ENCODE peak calls at places on chromosomes 16 and 17, in nine cellular contexts. A is foreskin fibroblast, E is sigmoid colon, N is nephron progenitor cell, H is kidney epithelial cell, S is HFFc6, F is fibroblast of the aortic adventitia, B is astrocyte of the cerebellum, Z is spleen. V is an unnamed sample.

GRCh38 chr16:19874026-19874425 is 10.6 kb downstream of the GPRC5B start:
- DNase-seq in Z (no peak), S (no peak), F (peak), H (no peak), A (no peak), N (no peak), B (no peak), E (no peak), V (no peak)

GRCh38 chr17:79077587-79077986 is 3.0 kb downstream of the ENGASE start:
- DNase-seq in Z (peak), B (no peak), F (no peak), H (no peak), S (no peak), E (peak), A (no peak), N (no peak), V (no peak)

GRCh38 chr17:55282379-55282702 is 17.6 kb downstream of the HLF start:
- DNase-seq in B (no peak), N (no peak), H (no peak), A (no peak), S (no peak), Z (no peak), E (no peak), F (no peak), V (no peak)

GRCh38 chr17:27540300-27541105 is 84.3 kb downstream of the KSR1 start:
- DNase-seq in A (peak), N (no peak), B (peak), F (peak), Z (peak), E (peak), S (peak), H (peak), V (peak)

GRCh38 chr16:56628486-56629035 is 3.0 kb downstream of the MT1E start:
- DNase-seq in S (no peak), Z (no peak), E (no peak), H (no peak), B (no peak), N (no peak), A (no peak), F (no peak), V (no peak)

GRCh38 chr17:75587718-75588545 is at the start of gene MYO15B:
- DNase-seq in E (peak), S (no peak), A (no peak), H (no peak), B (no peak), Z (peak), N (peak), F (no peak), V (no peak)

GRCh38 chr17:66420961-66421371 is 118.6 kb downstream of the PRKCA start:
- DNase-seq in E (no peak), H (no peak), F (peak), N (no peak), Z (no peak), B (no peak), A (peak), S (no peak), V (peak)

GRCh38 chr17:69466451-69466850 is 52.0 kb downstream of the MAP2K6 start:
- DNase-seq in N (no peak), H (no peak), S (no peak), Z (no peak), F (no peak), A (no peak), B (no peak), E (no peak), V (no peak)

GRCh38 chr16:79801550-79802090 is 201.1 kb upstream of the MAF start:
- DNase-seq in N (no peak), E (no peak), A (no peak), H (peak), B (no peak), Z (no peak), F (no peak), S (no peak), V (no peak)

GRCh38 chr17:33972756-33973155 is 282.3 kb upstream of the CCL2 start:
- DNase-seq in S (no peak), B (no peak), E (no peak), N (no peak), H (no peak), A (no peak), F (no peak), Z (no peak), V (no peak)

GRCh38 chr17:72399608-72400487 is 279.0 kb downstream of the SOX9 start:
- DNase-seq in Z (no peak), E (no peak), F (no peak), H (no peak), B (no peak), S (no peak), N (no peak), A (no peak), V (no peak)

GRCh38 chr17:8861482-8862181 is 5.8 kb downstream of the PIK3R6 start:
- DNase-seq in F (no peak), N (no peak), A (no peak), E (no peak), Z (no peak), S (no peak), B (no peak), H (no peak), V (no peak)

GRCh38 chr16:20611350-20611902 is 35.3 kb upstream of the ACSM2B start:
- DNase-seq in N (no peak), B (no peak), Z (no peak), A (no peak), H (no peak), S (no peak), F (no peak), E (peak), V (no peak)

GRCh38 chr17:32777436-32777835 is 99.5 kb downstream of the MYO1D start:
- DNase-seq in S (peak), B (no peak), Z (no peak), A (peak), E (no peak), H (no peak), N (no peak), F (no peak), V (no peak)

GRCh38 chr17:44304651-44305050 is 3.8 kb upstream of the RUNDC3A start:
- DNase-seq in A (peak), F (no peak), N (no peak), B (no peak), Z (no peak), H (no peak), E (no peak), S (no peak), V (no peak)

GRCh38 chr17:66740226-66740625 is 94.7 kb upstream of the CACNG5 start:
- DNase-seq in A (no peak), F (no peak), S (no peak), B (no peak), Z (no peak), H (no peak), N (no peak), E (peak), V (no peak)

GRCh38 chr17:20896153-20896649 is 146.6 kb downstream of the USP22 start:
- DNase-seq in F (peak), E (peak), N (no peak), Z (no peak), S (no peak), H (no peak), B (no peak), A (no peak), V (no peak)

DNA sequence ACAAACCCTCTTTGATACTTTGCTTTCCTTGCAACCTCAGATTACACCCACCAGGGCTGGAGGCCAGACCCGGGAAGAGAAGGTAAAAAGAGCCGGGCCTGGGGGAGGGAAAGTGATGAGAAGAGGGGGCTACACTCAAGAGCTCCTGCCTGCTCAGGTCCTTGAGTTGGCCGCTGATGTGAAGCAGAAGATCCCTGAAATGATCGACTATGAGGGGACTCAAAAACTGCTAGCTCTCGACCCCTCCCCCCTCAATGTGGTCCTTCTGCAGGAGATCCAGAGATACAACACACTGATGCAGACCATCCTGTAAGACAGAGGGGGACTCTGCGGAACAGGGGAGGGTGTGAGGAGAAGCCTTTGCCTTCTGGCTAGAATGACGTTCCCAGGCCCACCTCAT is 2.8 kb upstream of the KDM6B start:
- DNase-seq in F (no peak), A (no peak), S (no peak), H (no peak), N (no peak), Z (peak), E (peak), B (no peak), V (no peak)
- TF ChIP-seq CTCF in F (no peak), A (no peak), S (no peak), H (no peak), N (no peak), Z (no peak), E (no peak), B (no peak), V (no peak)

DNA sequence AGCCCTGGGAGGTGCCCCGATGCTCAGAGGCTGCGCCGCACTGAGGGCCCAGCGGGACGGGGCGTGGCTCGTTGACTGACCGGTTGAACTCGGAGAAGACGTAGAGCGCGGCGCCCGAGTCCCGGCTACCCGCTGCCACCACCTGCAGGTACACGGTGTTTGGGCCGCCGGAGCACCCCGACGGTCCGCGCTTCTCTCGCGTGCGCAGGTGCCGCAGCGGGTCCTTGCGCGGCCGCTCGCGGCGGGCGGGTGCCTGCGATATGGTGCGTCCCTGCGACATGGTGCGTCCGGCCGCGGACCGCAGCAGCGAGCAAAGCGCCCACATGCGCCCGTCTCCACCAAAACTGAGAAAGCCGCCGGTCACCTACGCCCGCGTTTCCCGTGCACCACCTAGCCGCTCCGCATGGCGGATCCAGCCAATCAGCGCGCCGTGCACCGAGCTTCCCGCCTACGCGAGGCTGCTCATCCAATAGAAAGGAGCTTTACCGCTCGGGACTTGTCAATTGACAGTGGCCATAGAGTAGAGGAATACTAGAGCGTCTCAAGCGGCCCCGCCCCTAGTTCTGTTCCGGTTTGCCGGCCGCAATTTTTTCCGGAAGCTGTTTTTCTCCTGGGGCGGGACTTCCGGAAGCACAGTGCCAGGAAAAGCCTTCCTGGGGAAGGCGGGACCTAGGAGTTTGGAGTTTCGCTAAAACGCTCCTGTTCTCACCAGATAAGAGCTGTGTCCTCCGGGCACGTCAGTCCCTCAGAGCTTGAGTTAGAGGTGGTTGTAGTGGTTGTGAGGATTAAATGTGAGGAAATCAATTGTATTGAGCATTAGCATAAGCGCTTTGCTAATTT is at the start of gene ELAC2:
- DNase-seq in H (peak), N (peak), E (peak), S (peak), B (peak), A (peak), F (peak), Z (peak), V (peak)
- TF ChIP-seq CTCF in H (no peak), N (no peak), E (no peak), S (no peak), B (no peak), A (no peak), F (no peak), Z (peak), V (no peak)

GRCh38 chr17:62735027-62735651 is 73.0 kb downstream of the MARCHF10 start:
- DNase-seq in E (no peak), B (no peak), S (no peak), N (no peak), Z (no peak), F (no peak), A (no peak), H (no peak), V (no peak)
- TF ChIP-seq CTCF in E (no peak), B (no peak), S (no peak), N (no peak), Z (no peak), F (no peak), A (no peak), H (no peak), V (no peak)

GRCh38 chr16:28326881-28327610 is 34.7 kb downstream of the SBK1 start:
- DNase-seq in A (peak), N (peak), S (peak), Z (peak), B (no peak), E (peak), H (no peak), F (peak), V (no peak)
- TF ChIP-seq CTCF in A (peak), N (peak), S (peak), Z (peak), B (peak), E (peak), H (peak), F (peak), V (peak)

GRCh38 chr16:49575352-49576172 is 202.0 kb downstream of the C16orf78 start:
- DNase-seq in E (no peak), A (no peak), F (no peak), S (no peak), B (no peak), Z (peak), H (no peak), N (no peak), V (no peak)
- TF ChIP-seq CTCF in E (no peak), A (no peak), F (no peak), S (no peak), B (no peak), Z (no peak), H (no peak), N (no peak), V (no peak)

GRCh38 chr16:89246383-89246902 is 28.9 kb downstream of the ZNF778 start:
- DNase-seq in A (peak), H (no peak), E (no peak), S (no peak), F (no peak), Z (no peak), B (no peak), N (no peak), V (no peak)

GRCh38 chr16:89244754-89245153 is 27.3 kb downstream of the ZNF778 start:
- DNase-seq in Z (no peak), E (no peak), A (no peak), B (no peak), N (no peak), H (no peak), S (no peak), F (no peak), V (no peak)

GRCh38 chr16:89243664-89244063 is 26.2 kb downstream of the ZNF778 start:
- DNase-seq in A (no peak), B (no peak), E (no peak), S (no peak), F (no peak), Z (no peak), H (no peak), N (no peak), V (no peak)

GRCh38 chr16:89248196-89249005 is 30.9 kb downstream of the ZNF778 start:
- DNase-seq in N (no peak), B (no peak), Z (no peak), A (no peak), F (no peak), H (no peak), E (no peak), S (no peak), V (no peak)

GRCh38 chr16:89246903-89247733 is 29.6 kb downstream of the ZNF778 start:
- DNase-seq in E (peak), B (peak), N (peak), Z (peak), A (peak), H (no peak), S (peak), F (peak), V (peak)
- TF ChIP-seq CTCF in E (no peak), B (no peak), N (no peak), Z (no peak), A (no peak), H (no peak), S (no peak), F (no peak), V (peak)

GRCh38 chr17:80708497-80708896 is 163.9 kb downstream of the RPTOR start:
- DNase-seq in Z (no peak), B (no peak), N (no peak), H (no peak), A (no peak), F (no peak), E (no peak), S (no peak), V (no peak)
- TF ChIP-seq CTCF in Z (no peak), B (no peak), N (no peak), H (no peak), A (no peak), F (no peak), E (no peak), S (no peak), V (no peak)

DNA sequence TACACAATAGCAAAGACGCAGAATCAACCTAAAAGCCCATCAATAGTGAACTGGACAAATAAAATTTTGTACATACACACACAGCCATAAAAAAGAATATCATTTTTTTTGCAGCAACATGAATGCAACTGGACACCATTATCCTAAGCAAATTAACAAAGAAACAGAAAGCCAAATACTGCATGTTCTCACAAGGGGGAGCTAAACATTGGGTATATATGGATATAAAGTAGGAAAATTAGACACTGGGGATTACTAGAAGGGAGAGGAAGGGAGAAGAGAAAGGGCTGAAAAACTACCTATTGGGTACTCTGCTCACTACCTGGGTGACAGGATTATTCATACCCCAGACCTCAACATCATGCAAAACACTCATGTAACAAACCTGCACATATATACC is 28.2 kb downstream of the ADAMTS18 start:
- DNase-seq in N (no peak), S (no peak), F (no peak), A (no peak), Z (no peak), H (no peak), B (no peak), E (no peak), V (no peak)
- TF ChIP-seq CTCF in N (no peak), S (peak), F (no peak), A (peak), Z (no peak), H (no peak), B (no peak), E (no peak), V (peak)

DNA sequence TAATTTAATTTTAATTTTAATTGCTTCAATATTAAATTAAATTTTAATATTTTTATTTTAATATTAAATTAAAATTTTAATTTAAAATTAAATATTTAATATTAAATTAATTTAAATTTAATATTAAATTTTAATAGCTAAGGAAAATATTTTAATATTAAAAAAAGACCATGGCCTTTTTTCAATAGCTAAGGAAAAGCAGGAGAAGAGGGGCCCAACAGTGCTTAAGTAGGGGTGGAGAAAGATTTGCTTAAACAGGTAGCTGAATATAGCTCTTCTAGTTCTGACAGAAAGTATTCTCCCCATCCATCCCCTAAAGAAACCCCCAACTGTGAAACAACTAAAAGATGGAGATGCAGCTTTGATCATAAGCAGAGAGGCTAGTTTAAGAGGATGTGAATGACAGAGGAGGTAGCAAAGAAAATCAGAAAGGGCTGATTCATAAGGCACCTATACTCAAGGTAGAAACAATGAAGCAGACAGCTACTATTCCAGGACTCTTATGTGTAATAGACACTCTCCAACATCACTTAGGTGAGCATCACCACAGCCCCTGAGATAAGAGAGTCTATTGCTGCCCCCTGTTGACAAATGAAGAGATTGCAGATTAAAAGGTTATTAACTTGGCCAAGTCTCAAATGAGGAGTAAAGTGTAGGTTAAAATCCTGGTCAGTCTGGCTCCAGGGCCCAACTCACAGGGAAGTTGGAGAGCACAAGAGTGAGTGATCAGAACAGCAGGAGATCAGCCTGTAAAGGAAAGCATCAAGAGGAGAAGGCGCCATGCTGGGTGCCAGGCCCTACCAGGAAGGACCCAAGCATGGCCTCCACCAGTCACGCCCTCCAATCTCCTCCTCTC is 7.8 kb upstream of the RNASEK start:
- DNase-seq in A (peak), F (peak), Z (peak), S (peak), N (no peak), E (no peak), H (no peak), B (peak), V (no peak)
- TF ChIP-seq CTCF in A (peak), F (peak), Z (peak), S (peak), N (peak), E (peak), H (peak), B (peak), V (peak)

GRCh38 chr17:16453493-16453851 is 38.1 kb downstream of the TRPV2 start:
- DNase-seq in Z (no peak), F (no peak), B (no peak), A (no peak), E (no peak), H (no peak), N (no peak), S (no peak), V (no peak)
- TF ChIP-seq CTCF in Z (no peak), F (no peak), B (no peak), A (no peak), E (peak), H (no peak), N (no peak), S (no peak), V (no peak)